ENCODE peak calls at places on chromosomes 3 and 15, in six cellular contexts. E is H1, T is A549, F is K562, A is HepG2, X is endothelial cell of umbilical vein. B is an unnamed sample.

GRCh38 chr15:39534996-39535395 is 45.9 kb upstream of the THBS1 start:
- DNase-seq in E (no peak), T (no peak), F (no peak), A (no peak), X (no peak), B (no peak)

GRCh38 chr15:74265046-74265639 is 29.0 kb downstream of the CCDC33 start:
- DNase-seq in E (peak), T (no peak), F (peak), A (peak), X (peak), B (peak)

GRCh38 chr3:186241910-186242821 is 119.9 kb downstream of the DGKG start:
- DNase-seq in E (peak), T (peak), F (peak), A (peak), X (peak), B (peak)

GRCh38 chr3:196378442-196378841 is 40.3 kb upstream of the TM4SF19 start:
- DNase-seq in E (no peak), T (no peak), F (peak), A (no peak), X (no peak), B (no peak)

GRCh38 chr3:29141912-29142262 is 139.0 kb upstream of the RBMS3 start:
- DNase-seq in E (no peak), T (no peak), F (no peak), A (no peak), X (no peak), B (no peak)

GRCh38 chr3:24846286-24846860 is 351.7 kb upstream of the THRB start:
- DNase-seq in E (no peak), T (no peak), F (no peak), A (no peak), X (no peak), B (no peak)

GRCh38 chr3:111252795-111253194 is 181.2 kb downstream of the NECTIN3 start:
- DNase-seq in E (no peak), T (no peak), F (no peak), A (no peak), X (no peak), B (no peak)

GRCh38 chr3:108407858-108408257 is 102.5 kb downstream of the MYH15 start:
- DNase-seq in E (no peak), T (no peak), F (no peak), A (no peak), X (no peak), B (no peak)

GRCh38 chr3:138936763-138937689 is 9.9 kb downstream of the FOXL2 start:
- DNase-seq in E (no peak), T (no peak), F (no peak), A (no peak), X (no peak), B (peak)

GRCh38 chr3:14391033-14391432 is 11.4 kb upstream of the SLC6A6 start:
- DNase-seq in E (no peak), T (no peak), F (peak), A (peak), X (no peak), B (no peak)

GRCh38 chr3:94062513-94063404 is at the start of the genes DHFR2 and NSUN3:
- DNase-seq in E (peak), T (peak), F (peak), A (peak), X (peak), B (peak)

GRCh38 chr15:26235148-26235769 is 372.1 kb upstream of the ATP10A start:
- DNase-seq in E (peak), T (no peak), F (no peak), A (no peak), X (no peak), B (peak)

GRCh38 chr15:29207027-29207757 is 62.4 kb downstream of the NSMCE3 start:
- DNase-seq in E (no peak), T (no peak), F (no peak), A (no peak), X (no peak), B (no peak)

GRCh38 chr3:187310954-187311470 is 19.5 kb upstream of the MASP1 start:
- DNase-seq in E (no peak), T (no peak), F (no peak), A (no peak), X (no peak), B (no peak)

GRCh38 chr15:100226107-100226506 is 115.7 kb downstream of the ADAMTS17 start:
- DNase-seq in E (no peak), T (no peak), F (no peak), A (no peak), X (no peak), B (no peak)

GRCh38 chr3:141076026-141076797 is 25.1 kb downstream of the SPSB4 start:
- DNase-seq in E (no peak), T (no peak), F (no peak), A (no peak), X (no peak), B (no peak)

GRCh38 chr3:149120051-149120972 is 9.1 kb upstream of the HPS3 start:
- DNase-seq in E (no peak), T (peak), F (peak), A (peak), X (peak), B (no peak)

GRCh38 chr15:96896766-96897165 is 566.3 kb downstream of the NR2F2 start:
- DNase-seq in E (no peak), T (no peak), F (no peak), A (no peak), X (no peak), B (no peak)

GRCh38 chr15:33195283-33195682 is 769 bp upstream of the FMN1 start:
- DNase-seq in E (no peak), T (no peak), F (no peak), A (no peak), X (no peak), B (no peak)

GRCh38 chr3:141266797-141267555 is 35.4 kb downstream of the PXYLP1 start:
- DNase-seq in E (no peak), T (no peak), F (no peak), A (no peak), X (no peak), B (no peak)

GRCh38 chr15:39801641-39802309 is 19.1 kb upstream of the FSIP1 start:
- DNase-seq in E (no peak), T (peak), F (peak), A (peak), X (peak), B (peak)

GRCh38 chr15:69712999-69713398 is 260.4 kb downstream of the RPLP1 start:
- DNase-seq in E (no peak), T (no peak), F (no peak), A (peak), X (no peak), B (no peak)

GRCh38 chr3:171788546-171789351 is 21.5 kb downstream of the PLD1 start:
- DNase-seq in E (no peak), T (no peak), F (peak), A (peak), X (peak), B (no peak)

GRCh38 chr3:83003917-83004316 is 1242.5 kb upstream of the GBE1 start:
- DNase-seq in E (no peak), T (no peak), F (no peak), A (no peak), X (no peak), B (no peak)

GRCh38 chr3:143897558-143898305 is 49.5 kb upstream of the SLC9A9 start:
- DNase-seq in E (no peak), T (no peak), F (no peak), A (no peak), X (peak), B (no peak)

GRCh38 chr3:66592927-66593625 is 92.3 kb upstream of the LRIG1 start:
- DNase-seq in E (no peak), T (no peak), F (no peak), A (no peak), X (no peak), B (no peak)

GRCh38 chr15:66114863-66115425 is 138.6 kb downstream of the MEGF11 start:
- DNase-seq in E (no peak), T (no peak), F (no peak), A (no peak), X (no peak), B (no peak)

GRCh38 chr15:92343869-92344643 is 49.6 kb upstream of the ST8SIA2 start:
- DNase-seq in E (peak), T (no peak), F (no peak), A (no peak), X (no peak), B (peak)

GRCh38 chr15:38103564-38103963 is 149.1 kb upstream of the SPRED1 start:
- DNase-seq in E (no peak), T (no peak), F (no peak), A (no peak), X (no peak), B (no peak)

GRCh38 chr3:45950686-45951600 is 7.7 kb downstream of the CXCR6 start:
- DNase-seq in E (no peak), T (no peak), F (no peak), A (no peak), X (no peak), B (no peak)

GRCh38 chr15:60722328-60723112 is 243.6 kb upstream of the ICE2 start:
- DNase-seq in E (no peak), T (no peak), F (no peak), A (no peak), X (no peak), B (no peak)

GRCh38 chr15:85691350-85692240 is 103.1 kb downstream of the KLHL25 start:
- DNase-seq in E (no peak), T (no peak), F (no peak), A (no peak), X (no peak), B (no peak)

GRCh38 chr3:111070772-111071256 is 802 bp upstream of the NECTIN3 start:
- DNase-seq in E (no peak), T (peak), F (no peak), A (peak), X (no peak), B (no peak)

GRCh38 chr3:114417265-114417664 is 123.4 kb downstream of the TIGIT start:
- DNase-seq in E (no peak), T (no peak), F (no peak), A (no peak), X (no peak), B (no peak)

GRCh38 chr3:114420072-114420471 is 126.2 kb downstream of the TIGIT start:
- DNase-seq in E (no peak), T (no peak), F (no peak), A (no peak), X (no peak), B (no peak)

GRCh38 chr3:114417682-114418081 is 123.9 kb downstream of the TIGIT start:
- DNase-seq in E (no peak), T (no peak), F (no peak), A (no peak), X (no peak), B (no peak)

GRCh38 chr3:114418107-114418506 is 124.3 kb downstream of the TIGIT start:
- DNase-seq in E (no peak), T (no peak), F (no peak), A (no peak), X (no peak), B (no peak)

DNA sequence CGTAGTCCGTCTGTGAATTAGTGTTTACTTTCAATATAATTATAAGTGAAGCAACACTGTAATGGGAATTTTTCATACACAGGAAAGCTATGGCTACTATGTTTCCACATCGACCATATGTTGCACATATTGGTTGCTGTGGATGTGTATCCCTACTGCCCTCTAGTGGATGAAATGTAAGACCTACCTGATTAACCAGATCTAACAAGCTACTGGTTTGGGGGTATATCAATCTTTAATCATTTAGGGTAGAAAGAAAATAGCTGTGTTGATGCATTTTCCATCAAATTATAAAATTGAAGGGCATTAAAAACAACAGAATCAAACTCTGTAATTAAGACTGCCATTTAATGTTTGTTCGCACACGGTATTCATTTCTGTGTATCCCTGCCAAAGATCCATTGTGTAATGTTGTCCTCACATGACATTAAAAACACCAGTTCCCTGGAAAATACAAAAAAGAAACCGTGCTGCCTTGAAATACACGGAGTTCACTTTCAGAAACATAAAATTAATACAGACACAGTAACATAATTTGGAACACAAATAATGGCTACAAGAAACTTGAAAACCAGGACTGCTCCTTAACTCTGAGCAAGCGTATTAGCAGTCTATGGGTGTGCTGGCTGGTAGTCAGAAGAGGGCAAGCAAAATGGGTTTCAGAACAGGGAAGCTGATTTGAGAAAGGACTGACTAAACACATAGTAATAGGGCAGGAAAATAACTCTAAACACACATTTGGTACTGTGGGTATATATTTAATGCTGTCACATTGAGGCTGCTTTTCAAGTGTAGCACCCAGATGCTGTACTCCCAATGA is 125.1 kb downstream of the TIGIT start:
- DNase-seq in E (no peak), T (peak), F (peak), A (peak), X (peak), B (no peak)
- TF ChIP-seq MAX in E (no peak), T (no peak), F (no peak), A (no peak), X (no peak), B (no peak)

DNA sequence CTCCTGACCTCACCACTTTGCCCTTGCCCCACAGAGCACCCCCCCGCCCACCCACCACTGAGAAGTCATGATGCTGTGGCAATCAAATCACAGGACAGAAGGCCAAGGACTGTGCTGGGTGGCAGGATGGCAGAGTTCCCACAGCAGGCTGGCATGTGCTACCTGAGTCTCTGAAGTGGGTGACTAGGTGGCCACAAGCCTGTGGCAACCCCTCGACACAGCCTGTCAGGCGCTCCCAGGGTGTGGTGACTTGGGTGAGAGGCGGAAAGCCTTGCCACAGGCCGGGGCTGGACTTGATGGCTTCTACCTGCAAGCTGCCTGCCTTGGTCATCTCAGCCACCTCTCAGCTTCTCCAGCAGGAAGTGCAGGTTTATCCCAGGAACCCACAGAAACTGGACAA is 15.6 kb upstream of the DUSP7 start:
- DNase-seq in E (no peak), T (no peak), F (no peak), A (no peak), X (no peak), B (no peak)
- TF ChIP-seq JUN in E (no peak), T (no peak), F (no peak), A (no peak), X (no peak), B (no peak)

DNA sequence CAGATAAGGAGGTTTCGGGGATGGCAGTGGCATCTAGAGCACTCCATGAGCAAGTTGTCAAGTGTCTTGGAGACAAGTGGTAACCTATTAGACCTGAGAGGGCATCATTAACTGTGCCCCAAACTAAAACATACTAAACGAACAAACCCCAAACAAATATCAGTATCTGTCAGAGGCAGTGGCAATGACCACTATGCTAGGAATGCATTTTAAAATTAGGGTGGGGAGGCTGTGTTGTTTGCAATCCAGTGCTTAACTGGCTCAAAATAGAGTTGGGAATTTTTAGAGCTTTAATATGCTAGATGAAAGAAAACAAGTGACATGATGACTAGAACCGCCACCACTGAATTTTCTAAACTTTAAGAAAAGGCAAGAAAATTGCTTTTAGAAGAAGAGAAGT is 51.8 kb upstream of the TPRG1 start:
- DNase-seq in E (no peak), T (no peak), F (no peak), A (no peak), X (no peak), B (no peak)
- TF ChIP-seq MAX in E (no peak), T (no peak), F (no peak), A (no peak), X (no peak), B (no peak)

DNA sequence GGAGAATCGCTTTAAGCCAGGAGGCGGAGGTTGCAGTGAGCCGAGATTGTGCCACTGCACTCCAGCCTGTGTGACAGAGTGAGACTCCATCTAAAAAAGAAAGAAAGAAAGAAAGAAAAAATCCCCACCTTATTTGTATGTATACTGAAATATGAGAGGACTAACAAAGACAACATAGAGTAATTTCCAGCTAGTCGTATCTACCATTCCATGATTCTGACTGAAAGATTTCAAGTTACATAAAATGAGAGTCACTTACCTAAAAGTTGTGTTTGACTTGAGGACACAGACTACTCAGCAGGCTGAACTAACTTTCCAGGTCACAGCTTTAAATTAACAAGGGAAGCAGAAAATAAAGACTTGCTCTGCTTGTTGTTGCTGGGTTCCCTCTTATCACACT is 18.8 kb upstream of the PRKCI start:
- DNase-seq in E (no peak), T (no peak), F (no peak), A (no peak), X (no peak), B (no peak)
- TF ChIP-seq JUN in E (no peak), T (no peak), F (no peak), A (no peak), X (no peak), B (no peak)

DNA sequence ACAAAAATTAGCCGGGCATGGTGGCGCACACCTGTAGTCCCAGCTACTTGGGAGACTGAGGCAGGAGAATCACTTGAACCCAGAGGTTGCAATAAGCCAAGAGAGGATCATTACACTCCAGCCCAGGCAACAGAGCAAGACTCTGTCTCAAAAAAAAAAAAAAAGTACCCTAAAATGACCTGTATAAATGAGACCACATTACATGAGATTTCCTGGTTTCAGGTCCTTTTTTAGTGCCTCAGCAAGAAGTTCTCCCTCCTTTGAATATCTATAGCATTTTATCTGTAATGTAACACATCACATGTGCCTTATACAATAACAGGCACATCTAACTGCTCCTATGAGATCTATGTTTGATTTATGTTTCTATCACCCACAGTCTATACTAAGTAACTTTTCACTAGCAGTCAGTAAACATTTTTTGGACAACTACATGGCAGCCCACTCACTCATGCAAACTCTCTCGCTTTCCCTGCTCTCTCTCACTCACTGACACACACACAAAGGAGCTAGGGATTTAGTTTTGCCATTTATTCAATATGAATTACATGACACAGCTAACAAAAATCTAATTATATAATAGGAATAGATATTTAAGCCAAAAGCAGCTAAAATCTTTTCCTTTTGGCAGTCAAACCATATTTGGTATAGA is 34.1 kb downstream of the ADAM10 start:
- DNase-seq in E (no peak), T (no peak), F (no peak), A (no peak), X (no peak), B (no peak)
- TF ChIP-seq MAX in E (no peak), T (no peak), F (no peak), A (no peak), X (no peak), B (no peak)

DNA sequence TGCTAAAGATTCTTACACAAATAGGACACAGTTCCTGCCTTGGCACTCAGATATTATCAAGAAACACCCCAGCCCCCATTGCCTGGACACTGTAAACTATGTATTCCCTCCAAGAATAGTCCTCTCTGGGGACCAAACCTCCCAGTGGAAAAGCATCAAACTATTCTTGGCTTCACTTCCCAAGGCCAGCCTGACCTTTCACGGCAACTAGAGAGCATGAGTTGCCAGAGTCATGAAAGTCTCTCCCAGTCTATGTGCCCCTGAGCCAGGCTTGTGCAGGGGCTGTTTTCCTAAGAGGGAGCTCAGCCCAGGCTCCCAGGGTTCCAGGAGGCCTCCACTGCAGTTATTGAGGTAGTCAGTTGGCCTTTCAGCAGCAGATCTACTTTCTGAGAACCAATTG is 251.9 kb upstream of the TGFBR2 start:
- DNase-seq in E (no peak), T (no peak), F (no peak), A (no peak), X (no peak), B (no peak)
- TF ChIP-seq JUN in E (no peak), T (no peak), F (no peak), A (no peak), X (no peak), B (no peak)

GRCh38 chr15:44490628-44491027 is 46.3 kb upstream of the EIF3J start:
- DNase-seq in E (no peak), T (no peak), F (no peak), A (no peak), X (no peak), B (no peak)

GRCh38 chr15:44489464-44489863 is 47.5 kb upstream of the EIF3J start:
- DNase-seq in E (no peak), T (no peak), F (peak), A (peak), X (peak), B (no peak)

GRCh38 chr15:44482088-44482487 is 54.7 kb downstream of the CTDSPL2 start:
- DNase-seq in E (no peak), T (no peak), F (no peak), A (peak), X (no peak), B (no peak)

GRCh38 chr15:44485880-44486279 is 51.1 kb upstream of the EIF3J start:
- DNase-seq in E (no peak), T (no peak), F (no peak), A (no peak), X (no peak), B (no peak)
- TF ChIP-seq MAX in E (no peak), T (no peak), F (no peak), A (no peak), X (no peak), B (no peak)

GRCh38 chr15:59174846-59175831 is 31.5 kb upstream of the LDHAL6B start:
- DNase-seq in E (peak), T (peak), F (peak), A (peak), X (peak), B (peak)
- TF ChIP-seq JUN in E (no peak), T (no peak), F (no peak), A (no peak), X (peak), B (no peak)